ENCODE peak calls at places on chromosome 1, in ten cellular contexts. One of them, this sample, is unnamed.

GRCh38 chr1:85259118-85259865 is at the start of gene C1orf52:
- DNase-seq in tibial artery: peak; percentile 95
- DNase-seq in brain microvascular endothelial cell: peak; percentile 91
- DNase-seq in OCI-LY7: peak; percentile 95
- DNase-seq in left ventricle myocardium inferior: peak; percentile 96
- DNase-seq in SJSA1: peak; percentile 96
- DNase-seq in hepatocyte: peak; percentile 98
- DNase-seq in GM23338: peak; percentile 97
- DNase-seq in cardiac muscle cell: peak; percentile 98
- DNase-seq in adrenal gland: peak; percentile 97
- DNase-seq in this sample: peak; percentile 87

GRCh38 chr1:65762081-65762862 is 30.4 kb upstream of the PDE4B start:
- DNase-seq in hepatocyte: peak; percentile 4
- DNase-seq in tibial artery: no peak
- DNase-seq in left ventricle myocardium inferior: no peak
- DNase-seq in adrenal gland: no peak
- DNase-seq in OCI-LY7: no peak
- DNase-seq in cardiac muscle cell: no peak
- DNase-seq in SJSA1: no peak
- DNase-seq in brain microvascular endothelial cell: no peak
- DNase-seq in GM23338: peak; percentile 37
- DNase-seq in this sample: no peak

GRCh38 chr1:10514490-10515235 is 39.9 kb downstream of the PEX14 start:
- DNase-seq in OCI-LY7: no peak
- DNase-seq in cardiac muscle cell: peak; percentile 59
- DNase-seq in left ventricle myocardium inferior: no peak
- DNase-seq in brain microvascular endothelial cell: peak; percentile 33
- DNase-seq in adrenal gland: no peak
- DNase-seq in GM23338: peak; percentile 83
- DNase-seq in SJSA1: no peak
- DNase-seq in hepatocyte: peak; percentile 59
- DNase-seq in tibial artery: no peak
- DNase-seq in this sample: no peak

GRCh38 chr1:119275145-119275929 is 93.2 kb upstream of the HAO2 start:
- DNase-seq in hepatocyte: peak; percentile 68
- DNase-seq in OCI-LY7: peak; percentile 63
- DNase-seq in GM23338: peak; percentile 84
- DNase-seq in SJSA1: peak; percentile 50
- DNase-seq in left ventricle myocardium inferior: no peak
- DNase-seq in tibial artery: peak; percentile 25
- DNase-seq in cardiac muscle cell: peak; percentile 76
- DNase-seq in brain microvascular endothelial cell: peak; percentile 66
- DNase-seq in adrenal gland: peak; percentile 78
- DNase-seq in this sample: peak; percentile 19

GRCh38 chr1:106268070-106268469 is 788.4 kb upstream of the PRMT6 start:
- DNase-seq in hepatocyte: peak; percentile 37
- DNase-seq in SJSA1: no peak
- DNase-seq in GM23338: peak; percentile 27
- DNase-seq in tibial artery: no peak
- DNase-seq in adrenal gland: peak; percentile 58
- DNase-seq in brain microvascular endothelial cell: peak; percentile 56
- DNase-seq in OCI-LY7: no peak
- DNase-seq in cardiac muscle cell: peak; percentile 33
- DNase-seq in left ventricle myocardium inferior: no peak
- DNase-seq in this sample: no peak

GRCh38 chr1:77282187-77282865 is 507 bp downstream of the AK5 start:
- DNase-seq in left ventricle myocardium inferior: no peak
- DNase-seq in OCI-LY7: no peak
- DNase-seq in adrenal gland: no peak
- DNase-seq in SJSA1: peak; percentile 40
- DNase-seq in GM23338: peak; percentile 60
- DNase-seq in hepatocyte: peak; percentile 5
- DNase-seq in tibial artery: no peak
- DNase-seq in brain microvascular endothelial cell: no peak
- DNase-seq in cardiac muscle cell: peak; percentile 20
- DNase-seq in this sample: no peak

GRCh38 chr1:37474697-37475379 is 458 bp downstream of the ZC3H12A start:
- DNase-seq in SJSA1: no peak
- DNase-seq in GM23338: peak; percentile 45
- DNase-seq in cardiac muscle cell: peak; percentile 35
- DNase-seq in tibial artery: no peak
- DNase-seq in brain microvascular endothelial cell: no peak
- DNase-seq in OCI-LY7: peak; percentile 30
- DNase-seq in adrenal gland: peak; percentile 65
- DNase-seq in hepatocyte: no peak
- DNase-seq in left ventricle myocardium inferior: no peak
- DNase-seq in this sample: no peak

GRCh38 chr1:112146201-112146715 is 156.8 kb upstream of the KCND3 start:
- DNase-seq in left ventricle myocardium inferior: no peak
- DNase-seq in tibial artery: no peak
- DNase-seq in cardiac muscle cell: no peak
- DNase-seq in adrenal gland: no peak
- DNase-seq in hepatocyte: no peak
- DNase-seq in SJSA1: no peak
- DNase-seq in GM23338: no peak
- DNase-seq in brain microvascular endothelial cell: no peak
- DNase-seq in OCI-LY7: no peak
- DNase-seq in this sample: no peak

GRCh38 chr1:214123061-214123784 is 135.4 kb downstream of the PROX1 start:
- DNase-seq in hepatocyte: peak; percentile 87
- DNase-seq in cardiac muscle cell: peak; percentile 82
- DNase-seq in OCI-LY7: peak; percentile 32
- DNase-seq in adrenal gland: peak; percentile 84
- DNase-seq in SJSA1: no peak
- DNase-seq in left ventricle myocardium inferior: no peak
- DNase-seq in GM23338: peak; percentile 93
- DNase-seq in brain microvascular endothelial cell: peak; percentile 38
- DNase-seq in tibial artery: peak; percentile 24
- DNase-seq in this sample: no peak

DNA sequence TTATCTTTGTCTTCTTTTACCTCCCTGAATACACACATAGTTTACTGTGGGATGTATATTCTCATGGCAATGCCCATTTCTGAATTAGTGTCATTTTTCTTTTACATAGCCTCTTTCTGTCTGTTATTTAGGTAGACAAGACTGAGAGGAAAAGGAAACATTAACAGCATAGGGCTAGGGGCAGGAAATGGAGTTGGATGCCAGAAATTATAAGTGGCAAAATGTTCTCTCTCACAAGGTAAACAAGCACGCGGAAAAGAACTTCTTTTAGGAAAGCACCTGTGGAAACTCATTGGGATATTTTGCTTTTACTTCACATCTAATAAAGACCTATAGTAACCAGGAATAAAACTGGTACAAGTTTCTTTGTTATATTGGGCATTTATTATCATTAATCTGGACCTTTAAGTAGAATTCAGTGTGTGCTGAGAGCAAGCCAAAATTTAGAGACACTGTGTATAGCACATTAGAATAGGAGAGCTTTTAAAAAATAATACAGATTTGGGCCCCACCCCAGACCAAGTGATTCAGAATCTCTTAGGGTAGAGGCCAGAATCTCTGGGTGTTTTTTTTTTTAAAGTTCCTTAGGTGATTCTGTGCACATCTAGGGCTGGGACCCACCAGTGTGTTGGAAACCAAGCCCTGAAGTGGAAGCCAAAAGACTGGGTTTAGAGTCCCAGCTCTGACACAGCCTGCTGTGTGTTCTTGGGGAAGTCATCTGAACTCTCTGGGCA is 32.7 kb downstream of the S100A10 start:
- DNase-seq in left ventricle myocardium inferior: no peak
- DNase-seq in hepatocyte: no peak
- DNase-seq in tibial artery: no peak
- DNase-seq in adrenal gland: no peak
- DNase-seq in OCI-LY7: no peak
- DNase-seq in GM23338: no peak
- DNase-seq in brain microvascular endothelial cell: no peak
- DNase-seq in cardiac muscle cell: no peak
- DNase-seq in SJSA1: no peak
- DNase-seq in this sample: no peak
- H3K27ac ChIP-seq in left ventricle myocardium inferior: peak overlapping the region; percentile 56
- H3K27ac ChIP-seq in hepatocyte: peak overlapping the region; percentile 28
- H3K27ac ChIP-seq in tibial artery: no peak overlapping the region
- H3K27ac ChIP-seq in adrenal gland: no peak overlapping the region
- H3K27ac ChIP-seq in OCI-LY7: no peak overlapping the region
- H3K27ac ChIP-seq in GM23338: no peak overlapping the region
- H3K27ac ChIP-seq in brain microvascular endothelial cell: no peak overlapping the region
- H3K27ac ChIP-seq in cardiac muscle cell: no peak overlapping the region
- H3K27ac ChIP-seq in SJSA1: no peak overlapping the region
- H3K27ac ChIP-seq in this sample: peak overlapping the region; percentile 53

DNA sequence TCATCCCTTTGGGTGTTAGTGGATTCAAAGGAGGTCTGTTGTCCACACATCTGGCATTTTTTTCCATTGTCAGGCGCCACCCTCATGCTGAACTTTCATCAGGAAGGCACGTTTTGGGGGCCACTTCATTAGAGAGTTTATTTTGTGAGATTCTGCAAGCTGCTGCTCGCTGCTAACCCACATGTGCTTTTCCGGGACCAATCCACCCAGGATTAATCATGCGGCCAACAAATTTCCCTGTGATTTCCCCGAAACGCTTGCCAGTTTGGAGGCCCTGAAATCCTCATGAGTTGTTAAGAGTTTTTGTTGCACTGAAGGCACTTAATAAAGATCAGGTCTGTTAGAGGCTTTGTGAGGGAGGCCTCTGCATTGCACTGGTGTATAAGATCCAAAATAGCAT is 2.4 kb downstream of the PDPN start:
- DNase-seq in hepatocyte: no peak
- DNase-seq in tibial artery: peak; percentile 26
- DNase-seq in SJSA1: no peak
- DNase-seq in adrenal gland: no peak
- DNase-seq in cardiac muscle cell: no peak
- DNase-seq in GM23338: no peak
- DNase-seq in OCI-LY7: no peak
- DNase-seq in brain microvascular endothelial cell: no peak
- DNase-seq in left ventricle myocardium inferior: no peak
- DNase-seq in this sample: no peak
- H3K27ac ChIP-seq in hepatocyte: peak overlapping the region; percentile 90
- H3K27ac ChIP-seq in tibial artery: no peak overlapping the region
- H3K27ac ChIP-seq in SJSA1: peak overlapping the region; percentile 72
- H3K27ac ChIP-seq in adrenal gland: no peak overlapping the region
- H3K27ac ChIP-seq in cardiac muscle cell: no peak overlapping the region
- H3K27ac ChIP-seq in GM23338: peak overlapping the region; percentile 81
- H3K27ac ChIP-seq in OCI-LY7: no peak overlapping the region
- H3K27ac ChIP-seq in brain microvascular endothelial cell: no peak overlapping the region
- H3K27ac ChIP-seq in left ventricle myocardium inferior: peak overlapping the region; percentile 22
- H3K27ac ChIP-seq in this sample: peak overlapping the region; percentile 96

DNA sequence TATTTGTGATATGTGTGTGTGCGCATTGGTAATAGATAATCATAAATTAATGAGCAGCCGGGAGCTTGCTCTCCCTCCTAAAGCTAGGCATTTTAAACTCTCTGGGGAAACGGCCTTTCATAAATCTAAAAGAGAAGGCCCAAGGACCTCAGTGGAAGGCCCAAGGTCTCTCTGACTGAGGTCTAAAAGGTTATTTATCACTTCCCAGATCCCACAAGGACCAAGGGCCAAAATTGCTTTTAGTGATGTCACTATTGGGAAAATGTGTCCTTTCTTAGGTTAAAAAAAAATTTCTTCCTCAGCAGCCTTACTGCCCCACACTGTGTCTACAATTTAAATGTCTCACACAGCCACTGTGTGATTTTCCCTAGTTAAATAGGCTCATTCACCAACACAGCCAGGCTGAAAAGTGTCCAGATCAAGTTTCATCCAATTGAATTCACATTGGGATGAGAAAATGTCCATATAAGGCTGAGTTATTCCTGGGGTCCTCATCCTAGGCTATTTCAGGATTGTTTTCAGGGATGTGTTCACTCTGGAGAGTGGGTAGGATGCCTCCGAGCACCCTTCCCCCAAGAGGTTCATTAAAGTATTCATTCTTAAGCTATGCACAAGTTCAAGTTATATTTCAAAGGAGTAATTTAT is 46.1 kb downstream of the SLC44A3 start:
- DNase-seq in GM23338: no peak
- DNase-seq in hepatocyte: no peak
- DNase-seq in adrenal gland: no peak
- DNase-seq in SJSA1: no peak
- DNase-seq in OCI-LY7: no peak
- DNase-seq in tibial artery: no peak
- DNase-seq in cardiac muscle cell: peak; percentile 86
- DNase-seq in left ventricle myocardium inferior: no peak
- DNase-seq in brain microvascular endothelial cell: peak; percentile 49
- DNase-seq in this sample: no peak
- H3K27ac ChIP-seq in GM23338: peak overlapping the region; percentile 50
- H3K27ac ChIP-seq in hepatocyte: peak overlapping the region; percentile 90
- H3K27ac ChIP-seq in adrenal gland: peak overlapping the region; percentile 92
- H3K27ac ChIP-seq in SJSA1: peak overlapping the region; percentile 79
- H3K27ac ChIP-seq in OCI-LY7: no peak overlapping the region
- H3K27ac ChIP-seq in tibial artery: peak overlapping the region; percentile 81
- H3K27ac ChIP-seq in cardiac muscle cell: peak overlapping the region; percentile 99
- H3K27ac ChIP-seq in left ventricle myocardium inferior: peak overlapping the region; percentile 82
- H3K27ac ChIP-seq in brain microvascular endothelial cell: peak overlapping the region; percentile 83
- H3K27ac ChIP-seq in this sample: peak overlapping the region; percentile 66

GRCh38 chr1:156242738-156243137 is 754 bp downstream of the BGLAP start:
- DNase-seq in hepatocyte: no peak
- DNase-seq in left ventricle myocardium inferior: no peak
- DNase-seq in cardiac muscle cell: no peak
- DNase-seq in adrenal gland: no peak
- DNase-seq in tibial artery: no peak
- DNase-seq in SJSA1: no peak
- DNase-seq in GM23338: no peak
- DNase-seq in OCI-LY7: no peak
- DNase-seq in brain microvascular endothelial cell: no peak
- DNase-seq in this sample: no peak

GRCh38 chr1:156241311-156241811 is 623 bp upstream of the BGLAP start:
- DNase-seq in GM23338: no peak
- DNase-seq in tibial artery: no peak
- DNase-seq in cardiac muscle cell: no peak
- DNase-seq in SJSA1: no peak
- DNase-seq in OCI-LY7: no peak
- DNase-seq in left ventricle myocardium inferior: no peak
- DNase-seq in adrenal gland: no peak
- DNase-seq in hepatocyte: no peak
- DNase-seq in brain microvascular endothelial cell: peak; percentile 45
- DNase-seq in this sample: no peak

GRCh38 chr1:156244126-156244525 is 2.1 kb downstream of the BGLAP start:
- DNase-seq in left ventricle myocardium inferior: no peak
- DNase-seq in adrenal gland: no peak
- DNase-seq in tibial artery: no peak
- DNase-seq in SJSA1: no peak
- DNase-seq in hepatocyte: no peak
- DNase-seq in cardiac muscle cell: no peak
- DNase-seq in GM23338: no peak
- DNase-seq in brain microvascular endothelial cell: no peak
- DNase-seq in OCI-LY7: no peak
- DNase-seq in this sample: no peak

GRCh38 chr1:156244712-156245111 is 2.7 kb downstream of the BGLAP start:
- DNase-seq in GM23338: no peak
- DNase-seq in OCI-LY7: no peak
- DNase-seq in tibial artery: no peak
- DNase-seq in hepatocyte: no peak
- DNase-seq in cardiac muscle cell: no peak
- DNase-seq in brain microvascular endothelial cell: no peak
- DNase-seq in SJSA1: no peak
- DNase-seq in adrenal gland: no peak
- DNase-seq in left ventricle myocardium inferior: no peak
- DNase-seq in this sample: no peak

DNA sequence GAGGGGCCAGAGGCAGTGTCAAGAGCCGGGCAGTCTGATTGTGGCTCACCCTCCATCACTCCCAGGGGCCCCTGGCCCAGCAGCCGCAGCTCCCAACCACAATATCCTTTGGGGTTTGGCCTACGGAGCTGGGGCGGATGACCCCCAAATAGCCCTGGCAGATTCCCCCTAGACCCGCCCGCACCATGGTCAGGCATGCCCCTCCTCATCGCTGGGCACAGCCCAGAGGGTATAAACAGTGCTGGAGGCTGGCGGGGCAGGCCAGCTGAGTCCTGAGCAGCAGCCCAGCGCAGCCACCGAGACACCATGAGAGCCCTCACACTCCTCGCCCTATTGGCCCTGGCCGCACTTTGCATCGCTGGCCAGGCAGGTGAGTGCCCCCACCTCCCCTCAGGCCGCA is at the start of gene BGLAP:
- DNase-seq in left ventricle myocardium inferior: no peak
- DNase-seq in SJSA1: no peak
- DNase-seq in cardiac muscle cell: no peak
- DNase-seq in GM23338: no peak
- DNase-seq in brain microvascular endothelial cell: no peak
- DNase-seq in tibial artery: no peak
- DNase-seq in adrenal gland: no peak
- DNase-seq in OCI-LY7: no peak
- DNase-seq in hepatocyte: no peak
- DNase-seq in this sample: no peak
- H3K27ac ChIP-seq in left ventricle myocardium inferior: no peak within 1 kb of the TSS
- H3K27ac ChIP-seq in SJSA1: no peak within 1 kb of the TSS
- H3K27ac ChIP-seq in cardiac muscle cell: peak within 1 kb of the TSS; percentile 15
- H3K27ac ChIP-seq in GM23338: no peak within 1 kb of the TSS
- H3K27ac ChIP-seq in brain microvascular endothelial cell: no peak within 1 kb of the TSS
- H3K27ac ChIP-seq in tibial artery: no peak within 1 kb of the TSS
- H3K27ac ChIP-seq in adrenal gland: no peak within 1 kb of the TSS
- H3K27ac ChIP-seq in OCI-LY7: no peak within 1 kb of the TSS
- H3K27ac ChIP-seq in hepatocyte: no peak within 1 kb of the TSS
- H3K27ac ChIP-seq in this sample: no peak within 1 kb of the TSS